ENCODE peak calls at places on chromosomes 11 and 22, in eight cellular contexts. I is heart left ventricle, W is prostate gland, X is gastrocnemius medialis, J is adrenal gland, F is breast epithelium, O is IMR-90, M is suprapubic skin. N is an unnamed sample.

GRCh38 chr11:45322891-45323597 is 36.9 kb upstream of the SYT13 start:
- DNase-seq in O (no peak), X (no peak), W (no peak), F (no peak), M (no peak), I (no peak), J (peak), N (no peak)

GRCh38 chr22:37165066-37165465 is 15.3 kb upstream of the IL2RB start:
- DNase-seq in I (no peak), M (no peak), W (no peak), X (no peak), O (no peak), J (no peak), F (no peak), N (no peak)

GRCh38 chr22:26601726-26602125 is 11.8 kb upstream of the TPST2 start:
- DNase-seq in F (no peak), X (no peak), I (no peak), M (no peak), J (no peak), W (no peak), O (no peak), N (no peak)

GRCh38 chr11:45269678-45270077 is 16.5 kb downstream of the SYT13 start:
- DNase-seq in X (no peak), M (no peak), J (no peak), O (no peak), I (no peak), W (no peak), F (no peak), N (no peak)

GRCh38 chr11:20544536-20545237 is 54.7 kb upstream of the SLC6A5 start:
- DNase-seq in X (no peak), J (no peak), M (no peak), F (no peak), W (no peak), I (no peak), O (no peak), N (no peak)

GRCh38 chr11:111976614-111977140 is 39.5 kb downstream of the DIXDC1 start:
- DNase-seq in O (no peak), W (peak), J (peak), X (no peak), I (no peak), F (peak), M (no peak), N (no peak)

GRCh38 chr22:17960695-17961442 is 63.5 kb downstream of the MICAL3 start:
- DNase-seq in X (no peak), O (no peak), M (no peak), I (no peak), F (no peak), J (no peak), W (no peak), N (no peak)

GRCh38 chr11:64264371-64264852 is 13.1 kb downstream of the PLCB3 start:
- DNase-seq in J (no peak), W (no peak), M (no peak), O (no peak), I (no peak), X (no peak), F (no peak), N (no peak)

GRCh38 chr11:2778630-2779498 is 79.1 kb upstream of the KCNQ1OT1 start:
- DNase-seq in I (peak), X (peak), O (peak), J (peak), M (peak), W (peak), F (peak), N (peak)

GRCh38 chr22:43298062-43298801 is 44.9 kb downstream of the SCUBE1 start:
- DNase-seq in W (no peak), F (no peak), J (no peak), I (no peak), O (no peak), M (no peak), X (no peak), N (no peak)

GRCh38 chr11:77309401-77310085 is 8.1 kb upstream of the GDPD4 start:
- DNase-seq in X (no peak), J (no peak), W (no peak), F (no peak), I (no peak), O (peak), M (no peak), N (no peak)

GRCh38 chr11:12397953-12398352 is 20.6 kb downstream of the PARVA start:
- DNase-seq in O (peak), J (peak), F (no peak), M (no peak), W (peak), I (peak), X (peak), N (no peak)

GRCh38 chr11:113091578-113091844 is 130.3 kb downstream of the NCAM1 start:
- DNase-seq in F (no peak), O (no peak), I (no peak), X (no peak), W (no peak), M (no peak), J (peak), N (no peak)

DNA sequence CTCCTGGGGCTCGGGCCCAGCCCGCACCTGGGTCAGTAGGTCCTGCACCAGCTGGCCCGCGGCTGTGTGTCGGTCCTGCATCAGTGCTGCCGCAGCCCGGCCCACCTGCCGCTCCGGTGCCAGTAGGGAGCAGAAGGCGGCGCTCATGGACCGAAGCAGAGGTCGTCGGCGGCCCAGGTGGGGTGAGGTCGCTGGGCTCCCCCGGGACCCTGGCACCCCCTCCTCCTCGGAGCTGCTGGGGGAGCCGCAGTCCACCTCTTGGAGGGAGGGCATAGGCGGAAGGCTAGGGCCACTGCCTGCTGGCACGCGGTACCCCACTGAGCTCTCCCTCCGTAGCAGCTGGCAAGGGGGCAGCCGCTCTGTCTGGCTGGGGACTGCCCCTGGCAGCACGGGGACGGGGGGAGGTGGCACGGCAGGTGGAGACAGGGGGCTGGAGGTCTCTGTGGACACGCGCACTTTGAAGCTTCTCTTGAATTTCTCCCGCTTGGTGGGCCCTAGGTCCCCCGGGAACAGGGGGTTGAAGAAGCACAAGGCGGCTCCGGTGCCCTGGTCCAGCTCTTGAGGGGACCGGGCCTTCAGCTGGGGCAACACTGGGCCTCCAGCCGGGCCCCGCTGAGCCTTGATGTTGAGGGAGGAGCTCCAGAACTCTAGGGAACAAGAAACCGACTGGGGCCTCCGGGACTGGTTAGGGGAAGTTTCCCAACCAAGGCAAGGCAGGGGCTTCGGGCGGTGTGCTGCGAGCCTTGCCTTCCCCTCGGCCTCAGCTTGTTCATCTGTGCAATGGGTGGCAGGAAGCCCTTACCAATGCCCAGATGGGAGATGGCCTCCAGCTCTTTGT is 1.4 kb downstream of the RIN1 start:
- DNase-seq in I (peak), M (peak), J (no peak), W (no peak), O (no peak), F (no peak), X (no peak), N (no peak)
- H3K4me3 ChIP-seq in I (peak), M (peak), J (peak), W (no peak), O (peak), F (peak), X (no peak), N (no peak)

GRCh38 chr11:117509543-117509942 is 181.9 kb downstream of the CEP164 start:
- DNase-seq in M (no peak), X (no peak), F (no peak), W (no peak), O (no peak), J (no peak), I (no peak), N (no peak)

GRCh38 chr11:117510646-117511045 is 183.0 kb downstream of the CEP164 start:
- DNase-seq in O (no peak), W (no peak), J (no peak), M (no peak), F (no peak), I (no peak), X (no peak), N (no peak)

GRCh38 chr11:117511981-117512448 is 184.4 kb downstream of the CEP164 start:
- DNase-seq in O (no peak), X (no peak), M (no peak), J (no peak), I (no peak), W (no peak), F (no peak), N (no peak)

GRCh38 chr11:117513666-117514065 is 186.0 kb downstream of the CEP164 start:
- DNase-seq in J (no peak), I (no peak), F (no peak), M (no peak), W (no peak), X (no peak), O (no peak), N (no peak)

GRCh38 chr11:117511483-117511934 is 183.9 kb downstream of the CEP164 start:
- DNase-seq in O (no peak), J (no peak), W (no peak), I (no peak), F (no peak), M (no peak), X (no peak), N (no peak)
- TF ChIP-seq POLR2A in O (no peak), J (no peak), W (no peak), I (no peak), F (no peak), M (no peak), X (no peak), N (no peak)

GRCh38 chr11:38159038-38159437 is 1561.0 kb upstream of the RAG2 start:
- DNase-seq in I (no peak), O (no peak), X (no peak), M (no peak), F (no peak), J (no peak), W (no peak), N (peak)

GRCh38 chr11:38156495-38157146 is 1558.6 kb upstream of the RAG2 start:
- DNase-seq in X (no peak), J (no peak), I (no peak), W (no peak), F (no peak), O (no peak), M (no peak), N (no peak)

GRCh38 chr11:38163526-38163925 is 1565.5 kb upstream of the RAG2 start:
- DNase-seq in J (no peak), I (no peak), O (no peak), F (no peak), W (no peak), M (no peak), X (no peak), N (no peak)

GRCh38 chr11:38160433-38160832 is 1562.4 kb upstream of the RAG2 start:
- DNase-seq in O (no peak), I (no peak), F (no peak), J (no peak), W (no peak), M (no peak), X (no peak), N (no peak)
- H3K4me3 ChIP-seq in O (no peak), I (no peak), F (no peak), J (no peak), W (no peak), M (no peak), X (no peak), N (no peak)

GRCh38 chr11:68375337-68375736 is 62.9 kb downstream of the LRP5 start:
- DNase-seq in M (no peak), O (no peak), X (no peak), F (no peak), I (no peak), W (no peak), J (no peak), N (no peak)

GRCh38 chr11:68379216-68379615 is 66.8 kb downstream of the LRP5 start:
- DNase-seq in F (no peak), I (no peak), O (no peak), J (no peak), M (no peak), W (no peak), X (no peak), N (no peak)

GRCh38 chr11:68374531-68374930 is 62.1 kb downstream of the LRP5 start:
- DNase-seq in F (no peak), O (peak), X (no peak), I (no peak), M (no peak), J (no peak), W (no peak), N (no peak)

GRCh38 chr11:68373810-68374501 is 61.6 kb downstream of the LRP5 start:
- DNase-seq in X (no peak), J (peak), O (peak), F (no peak), W (peak), I (peak), M (no peak), N (peak)

DNA sequence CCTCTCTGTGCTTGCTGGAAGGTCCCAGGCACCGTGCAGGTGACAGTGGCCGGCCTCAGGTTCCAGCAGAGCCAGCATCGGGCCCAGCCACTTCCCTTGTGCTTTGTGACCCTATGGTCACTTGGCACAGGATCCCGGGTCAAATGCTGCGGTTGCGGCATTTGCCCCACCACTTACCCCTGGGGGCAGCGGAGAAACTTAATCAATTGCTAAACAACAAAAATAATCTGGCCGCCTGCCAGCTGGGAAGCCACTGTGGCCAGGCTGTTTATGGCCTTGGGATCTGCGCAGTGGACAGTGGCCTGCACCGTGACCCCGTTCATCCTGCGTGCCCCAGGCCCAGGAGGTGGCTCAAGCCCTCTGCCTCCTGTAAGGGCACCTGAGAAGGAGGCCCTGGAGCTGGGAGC is 65.0 kb downstream of the LRP5 start:
- DNase-seq in W (no peak), O (no peak), I (no peak), M (no peak), X (no peak), J (peak), F (no peak), N (no peak)
- TF ChIP-seq POLR2A in W (no peak), O (no peak), I (no peak), M (no peak), X (no peak), J (no peak), F (no peak), N (no peak)

GRCh38 chr11:118252688-118253087 is 523 bp upstream of the MPZL3 start:
- DNase-seq in F (no peak), J (no peak), M (no peak), O (no peak), X (no peak), I (no peak), W (no peak), N (no peak)
- H3K4me3 ChIP-seq in F (peak), J (peak), M (peak), O (no peak), X (peak), I (peak), W (peak), N (peak)

DNA sequence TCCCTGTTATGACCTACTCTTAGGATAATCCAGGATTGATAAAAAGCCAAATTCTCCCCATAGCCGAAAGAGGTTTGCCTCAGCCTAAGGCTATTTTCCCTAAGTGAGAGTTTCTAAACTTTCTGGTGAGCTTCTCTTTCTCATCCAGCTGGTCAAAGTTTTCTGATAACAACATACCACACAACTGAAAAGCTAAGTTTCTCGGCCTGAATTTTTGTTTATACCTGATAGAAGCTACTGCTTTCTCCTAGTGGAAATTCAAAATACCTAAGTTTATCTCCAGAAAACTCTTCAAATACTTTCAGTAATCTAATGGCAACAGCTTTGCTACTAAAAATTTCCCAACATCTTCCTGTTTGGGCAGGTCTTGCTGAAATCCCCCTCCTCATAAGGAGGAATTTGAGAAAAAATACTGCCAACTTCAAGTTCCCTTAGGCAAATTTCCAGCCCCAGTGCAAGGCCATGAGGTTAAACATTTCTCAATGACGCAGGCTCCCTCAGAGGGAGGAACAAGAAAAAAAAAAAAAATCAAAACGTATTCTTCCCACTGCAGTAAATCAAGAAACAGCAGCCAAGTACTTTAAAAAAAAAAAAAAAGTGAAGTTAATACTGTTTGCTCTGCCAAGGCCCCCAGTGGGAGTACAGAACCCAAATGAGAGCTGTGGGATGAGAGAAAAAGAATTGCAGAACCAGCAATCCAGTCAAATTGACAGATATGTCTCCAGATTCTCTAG is 127.0 kb downstream of the MRTFA start:
- DNase-seq in F (no peak), X (peak), M (no peak), O (peak), J (peak), W (no peak), I (peak), N (peak)
- TF ChIP-seq POLR2A in F (no peak), X (no peak), M (no peak), O (peak), J (no peak), W (no peak), I (no peak), N (no peak)

GRCh38 chr11:66843776-66844495 is 695 bp downstream of the RCE1 start:
- DNase-seq in I (no peak), W (no peak), M (peak), F (no peak), X (no peak), O (no peak), J (no peak), N (no peak)
- H3K4me3 ChIP-seq in I (peak), W (peak), M (peak), F (peak), X (peak), O (peak), J (peak), N (peak)

N was measured in body of pancreas.